ENCODE peak calls at places on chromosomes 16 and 17, in five cellular contexts. F, U, B, P and X are unnamed samples.

GRCh38 chr16:88577166-88577565 is 7.0 kb downstream of the ZC3H18 start:
- DNase-seq in B (no peak), P (no peak), U (no peak), F (no peak), X (no peak)

GRCh38 chr17:48575066-48575582 is 3.0 kb downstream of the HOXB4 start:
- DNase-seq in B (no peak), F (no peak), U (no peak), P (no peak), X (no peak)

GRCh38 chr17:68981288-68981687 is 26.1 kb upstream of the ABCA8 start:
- DNase-seq in F (peak), P (no peak), U (no peak), B (peak), X (no peak)

GRCh38 chr17:74380959-74381808 is 13.9 kb downstream of the GPR142 start:
- DNase-seq in F (no peak), P (no peak), B (no peak), U (no peak), X (no peak)

GRCh38 chr16:59146140-59146539 is 412.0 kb upstream of the GOT2 start:
- DNase-seq in P (no peak), U (no peak), B (no peak), F (no peak), X (no peak)

GRCh38 chr17:17036520-17036998 is 5.7 kb upstream of the MPRIP start:
- DNase-seq in F (peak), U (no peak), P (no peak), B (no peak), X (no peak)

GRCh38 chr17:74712301-74712700 is 422 bp downstream of the CD300LF start:
- DNase-seq in F (no peak), U (no peak), P (no peak), B (no peak), X (no peak)

GRCh38 chr17:71327376-71328059 is 793.3 kb upstream of the SOX9 start:
- DNase-seq in B (peak), U (no peak), F (no peak), P (no peak), X (no peak)

DNA sequence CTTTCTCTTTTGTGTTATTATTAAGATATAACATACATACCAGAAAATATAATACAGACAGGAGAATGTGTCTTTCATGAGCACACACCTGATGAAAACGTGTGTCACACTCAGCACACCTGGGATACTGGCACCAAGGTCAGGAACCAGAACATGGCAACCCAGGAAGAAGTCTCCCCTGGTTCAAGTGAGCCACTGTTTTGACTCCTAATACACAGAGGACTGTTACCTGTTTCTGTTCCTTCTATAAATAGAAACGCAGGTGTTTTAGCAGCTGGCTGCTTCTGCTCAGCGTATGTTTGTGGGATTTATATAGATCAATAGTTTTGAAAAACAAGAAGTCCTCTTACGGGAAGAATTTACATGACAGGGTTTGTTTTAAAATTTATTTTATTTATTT is 3.5 kb downstream of the SEC14L1 start:
- DNase-seq in B (no peak), U (no peak), P (no peak), F (no peak), X (no peak)
- H3K27ac ChIP-seq in B (no peak), U (no peak), P (no peak), F (no peak), X (no peak)

GRCh38 chr17:42411321-42411820 is 11.7 kb downstream of the CAVIN1 start:
- DNase-seq in F (no peak), B (no peak), U (no peak), P (no peak), X (no peak)
- H3K27ac ChIP-seq in F (peak), B (no peak), U (no peak), P (no peak), X (no peak)

GRCh38 chr16:79597775-79598174 is 2.8 kb downstream of the MAF start:
- DNase-seq in U (no peak), P (no peak), F (no peak), B (no peak), X (no peak)
- H3K27ac ChIP-seq in U (peak), P (no peak), F (no peak), B (no peak), X (peak)

DNA sequence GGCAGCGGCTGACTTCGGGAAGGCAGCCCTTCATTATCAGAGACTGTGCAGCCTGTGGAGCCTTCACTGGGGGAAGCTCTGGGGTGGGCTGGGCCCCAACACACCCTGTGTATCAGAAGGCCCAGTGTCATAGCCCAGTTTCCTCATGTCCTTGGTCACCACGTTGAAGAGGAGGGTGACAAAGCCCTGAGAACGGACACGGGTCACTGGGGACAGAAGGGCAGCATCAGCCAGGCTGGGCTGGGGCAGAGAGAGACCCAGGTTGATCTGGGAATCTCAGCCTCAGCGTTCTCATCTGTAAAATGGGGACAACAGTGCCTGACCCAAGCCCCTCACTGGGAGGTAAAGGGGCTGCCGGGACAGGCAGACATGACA is 19.3 kb downstream of the B9D1 start:
- DNase-seq in F (no peak), U (no peak), B (no peak), P (no peak), X (no peak)
- H3K27ac ChIP-seq in F (no peak), U (no peak), B (no peak), P (no peak), X (no peak)

DNA sequence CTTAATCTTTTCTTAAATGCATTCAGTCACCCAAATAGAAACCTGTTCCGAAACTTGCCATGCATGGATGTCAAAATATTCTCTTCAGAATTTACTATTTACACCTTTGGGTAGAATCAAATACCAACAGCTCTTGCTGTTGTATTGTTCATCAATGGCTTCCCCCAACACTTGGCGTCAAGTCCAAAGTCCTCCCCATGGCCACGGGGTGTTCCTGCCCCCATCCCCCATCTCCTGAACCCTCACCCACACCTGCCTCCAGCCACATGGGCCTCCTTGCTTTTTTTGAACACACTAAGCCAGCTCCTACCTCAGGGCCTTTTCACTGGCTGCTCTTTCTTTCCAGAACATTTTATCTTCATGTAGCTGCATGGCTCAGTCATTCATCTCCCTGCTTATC is 4.0 kb upstream of the FAM171A2 start:
- DNase-seq in B (no peak), P (no peak), U (no peak), F (peak), X (no peak)
- H3K27ac ChIP-seq in B (no peak), P (no peak), U (no peak), F (no peak), X (no peak)

DNA sequence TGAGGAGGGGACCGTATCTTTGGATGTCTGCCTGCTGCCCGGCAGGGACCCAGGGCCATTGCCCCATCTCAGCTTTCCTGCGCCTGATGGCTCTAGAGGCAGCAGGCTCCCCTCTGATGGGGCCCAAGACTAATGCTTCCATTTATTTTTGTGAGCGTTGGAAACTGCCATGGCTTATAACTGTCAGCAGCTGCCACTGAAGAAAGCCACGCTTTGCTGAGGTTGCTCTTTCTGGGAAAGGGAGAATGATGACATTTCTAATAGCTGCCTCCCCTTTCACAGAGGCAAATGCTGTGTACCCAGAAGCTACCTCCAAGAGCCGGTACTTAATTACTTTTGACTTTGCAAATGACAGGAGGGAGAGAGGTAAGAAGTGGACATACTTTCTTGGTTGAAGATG is 103.9 kb downstream of the HAPSTR1 start:
- DNase-seq in F (no peak), B (no peak), U (no peak), P (no peak), X (peak)
- H3K27ac ChIP-seq in F (no peak), B (no peak), U (no peak), P (no peak), X (no peak)

GRCh38 chr16:84742561-84743200 is 42.9 kb downstream of the USP10 start:
- DNase-seq in U (no peak), F (no peak), B (no peak), P (no peak), X (no peak)
- H3K27ac ChIP-seq in U (no peak), F (no peak), B (no peak), P (no peak), X (no peak)

GRCh38 chr16:74635303-74635702 is 28.4 kb upstream of the GLG1 start:
- DNase-seq in U (no peak), F (no peak), P (no peak), B (no peak), X (no peak)
- H3K27ac ChIP-seq in U (no peak), F (no peak), P (no peak), B (no peak), X (no peak)

DNA sequence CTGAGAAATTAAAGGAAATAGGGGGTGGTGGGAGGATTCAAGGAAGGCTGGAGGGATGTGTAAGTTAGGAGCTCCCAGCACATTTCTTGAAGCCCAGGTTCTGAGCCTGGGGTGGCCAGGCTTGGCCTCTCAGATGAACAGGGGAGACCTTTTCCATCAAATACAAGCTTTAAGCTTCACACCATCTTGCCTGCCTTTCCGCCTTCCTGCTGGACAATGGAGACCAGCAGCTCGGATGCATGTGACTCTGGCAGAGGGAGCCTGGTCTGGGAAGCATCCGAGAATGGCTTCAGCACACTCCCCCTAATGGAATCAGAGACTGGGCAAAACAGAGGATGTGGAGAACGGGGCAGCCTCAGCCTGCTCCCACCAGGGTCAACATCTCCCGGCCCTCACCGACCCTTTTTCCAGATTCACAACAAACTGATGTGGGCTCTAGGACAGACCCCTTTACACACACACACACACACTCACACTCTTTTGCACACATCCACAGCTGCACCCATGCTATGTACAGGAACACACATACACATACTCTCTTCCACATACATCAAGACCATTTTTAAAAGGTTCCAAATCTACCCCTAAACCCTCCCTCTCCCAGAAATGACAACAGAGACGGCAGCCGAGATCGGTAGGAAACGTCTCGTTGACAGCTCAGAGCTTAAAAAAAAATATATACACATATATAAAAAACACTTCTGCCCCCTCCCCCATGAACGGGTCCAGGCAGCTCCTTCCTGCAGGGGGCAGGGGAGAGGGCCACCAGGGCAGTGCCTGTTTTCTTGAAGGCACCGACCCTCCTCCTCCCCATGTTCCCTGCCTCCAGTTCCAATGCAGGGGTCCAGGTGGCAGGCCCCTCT is 6.5 kb upstream of the ATXN7L3 start:
- DNase-seq in U (no peak), B (no peak), P (no peak), F (no peak), X (no peak)
- H3K27ac ChIP-seq in U (no peak), B (no peak), P (no peak), F (no peak), X (no peak)

GRCh38 chr16:57862698-57863433 is 60.6 kb upstream of the KIFC3 start:
- DNase-seq in B (no peak), P (no peak), F (no peak), U (no peak), X (peak)

GRCh38 chr16:57863434-57864160 is 61.3 kb upstream of the KIFC3 start:
- DNase-seq in U (no peak), F (peak), P (no peak), B (peak), X (peak)

GRCh38 chr16:57855188-57855587 is 52.9 kb upstream of the KIFC3 start:
- DNase-seq in B (no peak), F (no peak), P (no peak), U (no peak), X (no peak)

GRCh38 chr16:57858635-57859034 is 56.3 kb upstream of the KIFC3 start:
- DNase-seq in B (no peak), U (no peak), P (no peak), F (no peak), X (no peak)

DNA sequence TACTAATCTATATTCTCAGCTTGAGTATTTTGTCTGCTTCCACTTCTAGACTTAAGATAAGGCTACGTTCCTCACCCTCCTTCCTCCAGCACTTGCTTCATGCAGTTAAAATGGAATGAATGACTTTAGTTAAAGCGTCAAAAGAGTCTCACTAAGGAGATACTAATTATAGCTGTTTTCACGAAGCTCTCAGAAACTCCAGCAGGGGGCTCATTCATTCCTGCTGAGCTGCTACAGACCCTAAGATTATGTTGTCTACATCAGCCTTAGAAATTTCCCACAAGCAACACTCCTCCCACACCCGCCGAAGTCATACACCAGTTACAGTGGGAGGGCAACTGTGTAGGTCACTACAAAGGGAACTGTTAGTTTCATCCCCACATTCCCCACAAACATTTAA is 57.0 kb upstream of the KIFC3 start:
- DNase-seq in F (no peak), B (peak), U (no peak), P (no peak), X (peak)
- H3K27ac ChIP-seq in F (no peak), B (no peak), U (no peak), P (no peak), X (no peak)